ENCODE peak calls at places on chromosomes 6 and 20, in six cellular contexts. E is AG04450; X is choroid plexus epithelial cell; O is CD8-positive, alpha-beta T cell; H is psoas muscle; Q is IMR-90. U is an unnamed sample.

GRCh38 chr20:63333241-63333836 is 27.8 kb downstream of the CHRNA4 start:
- DNase-seq in E (no peak), X (no peak), O (no peak), H (peak), Q (no peak), U (no peak)

GRCh38 chr6:134034951-134035822 is 17.2 kb downstream of the SLC2A12 start:
- DNase-seq in E (no peak), X (no peak), O (no peak), H (no peak), Q (no peak), U (peak)

GRCh38 chr6:37426945-37427510 is 6.0 kb upstream of the CMTR1 start:
- DNase-seq in E (no peak), X (no peak), O (no peak), H (no peak), Q (peak), U (no peak)

GRCh38 chr6:99189823-99190721 is 159.4 kb downstream of the FAXC start:
- DNase-seq in E (no peak), X (no peak), O (no peak), H (no peak), Q (no peak), U (no peak)

GRCh38 chr6:148166339-148166949 is 176.2 kb upstream of the SASH1 start:
- DNase-seq in E (peak), X (peak), O (no peak), H (no peak), Q (peak), U (peak)

GRCh38 chr6:160428069-160428430 is 79.9 kb downstream of the SLC22A3 start:
- DNase-seq in E (no peak), X (peak), O (no peak), H (peak), Q (no peak), U (no peak)

GRCh38 chr6:45423901-45424627 is 46.3 kb upstream of the SUPT3H start:
- DNase-seq in E (no peak), X (peak), O (peak), H (peak), Q (no peak), U (peak)

GRCh38 chr6:96499781-96500180 is 21.8 kb upstream of the UFL1 start:
- DNase-seq in E (no peak), X (no peak), O (peak), H (no peak), Q (no peak), U (no peak)

GRCh38 chr6:170051229-170052172 is 239.4 kb downstream of the DLL1 start:
- DNase-seq in E (no peak), X (no peak), O (no peak), H (peak), Q (no peak), U (no peak)

GRCh38 chr6:123913858-123914257 is 110.2 kb downstream of the NKAIN2 start:
- DNase-seq in E (no peak), X (peak), O (no peak), H (no peak), Q (peak), U (peak)

GRCh38 chr6:33632603-33633039 is 11.5 kb downstream of the ITPR3 start:
- DNase-seq in E (no peak), X (peak), O (peak), H (peak), Q (no peak), U (peak)

GRCh38 chr6:127031511-127031910 is 87.0 kb upstream of the RSPO3 start:
- DNase-seq in E (no peak), X (peak), O (no peak), H (no peak), Q (no peak), U (no peak)

GRCh38 chr6:157276134-157276532 is 47.2 kb downstream of the TMEM242 start:
- DNase-seq in E (no peak), X (no peak), O (no peak), H (no peak), Q (no peak), U (no peak)

GRCh38 chr6:111888928-111889696 is 15.9 kb upstream of the FYN start:
- DNase-seq in E (no peak), X (peak), O (no peak), H (peak), Q (peak), U (peak)

GRCh38 chr6:150667977-150668716 is 68.5 kb downstream of the PLEKHG1 start:
- DNase-seq in E (peak), X (peak), O (no peak), H (peak), Q (peak), U (peak)

GRCh38 chr6:54427396-54427910 is 119.2 kb downstream of the TINAG start:
- DNase-seq in E (no peak), X (no peak), O (no peak), H (no peak), Q (peak), U (peak)

GRCh38 chr6:119511024-119511423 is 161.5 kb upstream of the MAN1A1 start:
- DNase-seq in E (no peak), X (no peak), O (no peak), H (no peak), Q (no peak), U (no peak)

GRCh38 chr20:58433759-58434158 is 44.7 kb downstream of the VAPB start:
- DNase-seq in E (peak), X (peak), O (no peak), H (no peak), Q (peak), U (peak)

GRCh38 chr6:151390276-151391020 is 911 bp downstream of the ZBTB2 start:
- DNase-seq in E (peak), X (peak), O (peak), H (peak), Q (peak), U (peak)

GRCh38 chr20:33606114-33606771 is 55.9 kb upstream of the C20orf144 start:
- DNase-seq in E (no peak), X (no peak), O (no peak), H (no peak), Q (no peak), U (no peak)

GRCh38 chr6:89375427-89375868 is 22.9 kb upstream of the UBE2J1 start:
- DNase-seq in E (no peak), X (peak), O (peak), H (peak), Q (no peak), U (peak)

GRCh38 chr6:92922216-92922806 is 497.0 kb downstream of the EPHA7 start:
- DNase-seq in E (no peak), X (no peak), O (no peak), H (no peak), Q (no peak), U (no peak)

GRCh38 chr6:117557951-117558350 is 44.4 kb downstream of the GOPC start:
- DNase-seq in E (no peak), X (peak), O (no peak), H (no peak), Q (no peak), U (peak)

GRCh38 chr20:3970016-3970415 is 45.3 kb downstream of the RNF24 start:
- DNase-seq in E (no peak), X (no peak), O (no peak), H (no peak), Q (no peak), U (no peak)

GRCh38 chr6:149211046-149211571 is 106.4 kb upstream of the TAB2 start:
- DNase-seq in E (no peak), X (peak), O (peak), H (no peak), Q (peak), U (peak)

GRCh38 chr6:28337103-28337520 is 1.2 kb upstream of the ZSCAN31 start:
- DNase-seq in E (no peak), X (no peak), O (no peak), H (no peak), Q (no peak), U (no peak)

GRCh38 chr20:11091496-11091895 is 417.7 kb upstream of the JAG1 start:
- DNase-seq in E (no peak), X (peak), O (no peak), H (no peak), Q (no peak), U (no peak)

GRCh38 chr6:33201147-33201545 is 479 bp downstream of the SLC39A7 start:
- DNase-seq in E (no peak), X (no peak), O (no peak), H (peak), Q (no peak), U (no peak)

GRCh38 chr6:34839696-34840352 is 47.9 kb downstream of the BLTP3A start:
- DNase-seq in E (no peak), X (no peak), O (no peak), H (no peak), Q (peak), U (no peak)

GRCh38 chr6:4107873-4108272 is 27.5 kb downstream of the ECI2 start:
- DNase-seq in E (no peak), X (no peak), O (no peak), H (no peak), Q (no peak), U (no peak)

GRCh38 chr20:59831024-59831900 is 102.2 kb downstream of the SYCP2 start:
- DNase-seq in E (no peak), X (no peak), O (no peak), H (no peak), Q (no peak), U (no peak)

GRCh38 chr6:42781811-42782688 is at the start of gene BICRAL:
- DNase-seq in E (peak), X (peak), O (peak), H (peak), Q (peak), U (peak)

GRCh38 chr6:168837231-168837903 is 396.4 kb downstream of the SMOC2 start:
- DNase-seq in E (no peak), X (no peak), O (no peak), H (no peak), Q (no peak), U (no peak)

GRCh38 chr6:36217188-36217587 is 20.6 kb downstream of the BRPF3 start:
- DNase-seq in E (no peak), X (no peak), O (no peak), H (no peak), Q (no peak), U (no peak)

GRCh38 chr6:159299566-159299965 is 130.4 kb downstream of the FNDC1 start:
- DNase-seq in E (no peak), X (no peak), O (no peak), H (no peak), Q (no peak), U (no peak)

GRCh38 chr6:135166515-135166914 is 14.6 kb upstream of the MYB start:
- DNase-seq in E (no peak), X (no peak), O (no peak), H (no peak), Q (no peak), U (no peak)

GRCh38 chr20:37941992-37942391 is 39.1 kb downstream of the VSTM2L start:
- DNase-seq in E (no peak), X (no peak), O (no peak), H (no peak), Q (no peak), U (no peak)

GRCh38 chr6:73722318-73723060 is 26.5 kb downstream of the CD109 start:
- DNase-seq in E (peak), X (peak), O (no peak), H (no peak), Q (peak), U (peak)

GRCh38 chr6:6695711-6696048 is 107.2 kb downstream of the LY86 start:
- DNase-seq in E (no peak), X (no peak), O (no peak), H (no peak), Q (no peak), U (peak)

DNA sequence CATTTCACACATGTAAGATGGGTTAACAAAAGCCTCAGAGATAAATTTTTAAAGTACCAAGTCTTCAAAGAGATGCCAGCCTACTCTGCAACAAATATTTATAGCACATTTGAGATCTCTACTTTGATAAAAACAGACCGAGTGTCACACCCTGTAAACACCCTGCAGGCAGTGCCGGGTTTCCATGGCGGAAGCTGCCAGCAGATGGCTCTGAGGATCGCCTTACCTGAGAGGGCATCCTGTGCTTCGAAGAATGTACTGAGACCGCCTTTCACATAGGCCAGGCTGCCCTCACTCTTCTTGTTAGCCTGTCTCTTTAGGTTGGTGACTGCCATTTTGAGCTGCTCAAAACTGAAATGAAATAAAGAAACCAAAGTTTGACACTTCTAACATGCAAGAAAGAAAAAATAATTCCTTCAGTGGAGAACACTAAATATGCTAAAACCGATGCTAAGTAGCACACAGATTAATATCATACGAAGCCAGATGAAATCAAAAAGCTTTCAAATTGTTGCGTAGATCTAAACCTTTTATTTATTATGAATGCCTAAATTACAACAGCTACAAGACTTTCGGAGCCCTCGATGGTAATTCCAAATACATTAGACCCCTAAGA is 39.3 kb downstream of the HUS1B start:
- DNase-seq in E (no peak), X (no peak), O (peak), H (no peak), Q (no peak), U (no peak)
- TF ChIP-seq CTCF in E (no peak), X (no peak), O (no peak), H (peak), Q (no peak), U (no peak)

GRCh38 chr6:15500078-15500740 is 162.6 kb downstream of the DTNBP1 start:
- DNase-seq in E (no peak), X (no peak), O (no peak), H (no peak), Q (no peak), U (no peak)

GRCh38 chr6:15501806-15502450 is 160.9 kb downstream of the DTNBP1 start:
- DNase-seq in E (peak), X (peak), O (no peak), H (no peak), Q (peak), U (no peak)

GRCh38 chr6:15502451-15503345 is 160.1 kb downstream of the DTNBP1 start:
- DNase-seq in E (no peak), X (no peak), O (no peak), H (no peak), Q (no peak), U (no peak)

GRCh38 chr6:15499591-15499990 is 163.2 kb downstream of the DTNBP1 start:
- DNase-seq in E (no peak), X (no peak), O (no peak), H (no peak), Q (no peak), U (no peak)

GRCh38 chr6:15500901-15501805 is 161.7 kb downstream of the DTNBP1 start:
- DNase-seq in E (no peak), X (peak), O (no peak), H (no peak), Q (no peak), U (no peak)
- H3K4me3 ChIP-seq in E (no peak), X (no peak), O (no peak), H (no peak), Q (no peak), U (no peak)

GRCh38 chr20:19351542-19351941 is 139.1 kb downstream of the SLC24A3 start:
- DNase-seq in E (no peak), X (no peak), O (no peak), H (no peak), Q (no peak), U (no peak)
- TF ChIP-seq CTCF in E (no peak), X (peak), O (no peak), H (no peak), Q (no peak), U (no peak)

DNA sequence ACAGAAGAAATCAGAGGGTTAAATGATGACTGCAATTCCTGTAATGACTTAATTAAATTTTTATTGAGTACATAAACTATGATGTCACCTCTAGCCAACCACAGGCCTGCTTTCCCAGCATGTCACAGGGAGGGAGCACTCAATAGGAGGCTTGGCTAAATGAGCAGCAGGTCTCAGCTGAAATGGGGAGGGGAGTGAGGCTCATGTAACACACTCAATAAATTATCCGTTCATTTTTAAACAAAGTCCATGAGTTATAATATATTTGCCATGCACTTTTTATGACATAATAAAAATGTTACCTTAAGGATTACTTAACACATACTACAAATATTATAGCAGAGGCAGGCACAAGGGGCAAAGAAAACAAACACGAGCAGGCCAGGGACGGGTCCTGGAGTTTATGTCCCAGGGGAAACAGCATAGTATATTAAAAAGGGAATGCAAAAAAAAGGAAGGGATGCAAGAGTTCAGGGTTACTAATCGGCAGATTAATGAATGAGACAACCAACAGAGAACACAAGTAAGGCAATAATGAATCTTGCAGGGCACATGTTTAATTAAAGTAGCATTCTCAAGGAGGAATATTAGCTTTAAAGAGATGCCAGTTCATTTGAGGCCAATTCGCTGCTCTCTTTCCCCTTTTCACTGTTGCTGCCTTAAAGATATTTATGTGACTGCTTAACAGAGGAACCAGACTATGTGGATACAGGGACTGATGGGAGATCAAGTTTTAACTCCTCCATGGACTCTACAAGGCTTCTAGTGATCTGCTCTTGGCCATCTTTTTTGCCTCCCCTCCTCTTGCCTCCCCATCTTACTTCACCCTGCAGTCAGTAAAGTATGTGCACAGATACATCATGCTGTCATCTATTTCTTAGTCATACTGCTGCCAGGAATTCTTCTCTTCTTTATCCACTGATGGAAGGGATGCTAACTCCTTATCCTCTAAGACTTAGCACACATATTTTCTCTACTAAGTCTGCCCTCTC is 27.3 kb upstream of the FAM83C start:
- DNase-seq in E (no peak), X (peak), O (no peak), H (no peak), Q (peak), U (peak)
- H3K4me3 ChIP-seq in E (no peak), X (no peak), O (no peak), H (no peak), Q (no peak), U (no peak)

DNA sequence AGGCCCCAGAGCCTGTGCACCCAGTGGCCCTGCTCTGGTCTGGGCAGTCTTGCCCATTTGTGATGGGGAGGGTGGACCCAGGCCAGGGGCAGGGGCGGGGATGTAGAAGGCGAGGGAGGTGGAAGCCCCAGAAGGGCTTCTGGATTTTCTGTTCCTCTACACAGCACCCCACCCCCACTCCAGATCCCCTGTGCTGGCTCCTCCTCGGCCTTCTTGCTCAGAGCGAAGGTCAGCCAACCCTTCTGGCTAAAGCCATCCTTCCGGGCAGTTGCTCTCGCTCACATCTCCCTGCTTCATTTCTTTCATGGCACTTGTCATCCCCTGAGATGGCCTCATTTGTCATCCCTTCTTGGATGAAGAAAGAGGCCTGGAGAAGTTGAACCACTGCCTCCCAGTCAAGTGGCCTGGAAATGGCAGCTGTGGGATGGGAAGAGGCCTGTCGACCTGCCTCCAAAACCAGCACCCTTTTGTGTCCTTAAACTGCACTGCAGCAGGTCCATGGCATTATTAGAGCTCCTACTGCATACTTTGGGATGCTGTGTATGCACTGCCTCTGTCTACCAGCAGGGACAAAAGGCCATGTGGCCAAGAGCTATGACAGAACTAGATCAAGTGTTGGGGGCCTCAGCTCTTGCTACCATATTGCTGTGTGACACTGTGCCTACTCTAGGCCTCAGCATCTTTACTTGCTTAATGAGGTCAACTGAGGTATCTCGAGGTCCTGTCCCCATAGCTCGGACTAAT is 19.9 kb downstream of the PEDS1 start:
- DNase-seq in E (no peak), X (no peak), O (no peak), H (peak), Q (no peak), U (no peak)
- TF ChIP-seq CTCF in E (no peak), X (peak), O (no peak), H (peak), Q (no peak), U (peak)

GRCh38 chr6:10722820-10723651 is at the start of gene TMEM14C:
- DNase-seq in E (peak), X (peak), O (peak), H (peak), Q (peak), U (peak)

GRCh38 chr6:10720229-10720959 is 2.5 kb upstream of the TMEM14C start:
- DNase-seq in E (no peak), X (peak), O (peak), H (peak), Q (peak), U (peak)

GRCh38 chr6:10721850-10722569 is 860 bp upstream of the TMEM14C start:
- DNase-seq in E (no peak), X (no peak), O (no peak), H (no peak), Q (no peak), U (no peak)

GRCh38 chr6:10725046-10725445 is 2.2 kb downstream of the TMEM14C start:
- DNase-seq in E (no peak), X (no peak), O (no peak), H (no peak), Q (no peak), U (no peak)

DNA sequence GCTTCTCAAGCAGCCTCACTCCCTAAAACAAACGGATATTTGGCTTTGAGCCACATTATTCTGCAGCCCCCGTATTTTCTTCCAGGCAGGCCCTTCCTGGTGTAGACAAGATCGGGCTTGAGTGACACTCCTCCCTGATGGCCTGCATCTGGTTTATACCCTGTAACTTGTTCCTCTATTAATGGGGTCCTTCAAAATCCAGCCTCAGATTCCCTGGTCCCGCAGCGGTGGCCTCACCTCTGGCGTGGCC is 375 bp upstream of the TMEM14C start:
- DNase-seq in E (no peak), X (no peak), O (no peak), H (no peak), Q (no peak), U (no peak)
- H3K4me3 ChIP-seq in E (peak), X (peak), O (peak), H (peak), Q (peak), U (peak)

U was measured in foreskin fibroblast.